ENCODE peak calls at places on chromosomes 12 and 14, in eight cellular contexts. G is cardiac fibroblast, U is GM19239, B is COR-L47, P is choroid plexus epithelial cell, W is cardiac muscle cell, L is SW 1271, E is PC-3. T is an unnamed sample.

GRCh38 chr14:64758711-64759554 is 54.7 kb downstream of the PLEKHG3 start:
- DNase-seq in P (peak), B (peak), G (peak), L (no peak), U (no peak), E (peak), W (no peak), T (no peak)

GRCh38 chr14:99131632-99132271 is 140.2 kb downstream of the BCL11B start:
- DNase-seq in G (no peak), U (no peak), B (no peak), W (no peak), P (no peak), L (no peak), E (no peak), T (no peak)

GRCh38 chr14:101970830-101971400 is 6.5 kb downstream of the DYNC1H1 start:
- DNase-seq in U (no peak), W (no peak), B (no peak), L (no peak), P (no peak), G (no peak), E (no peak), T (no peak)

GRCh38 chr12:121628037-121628436 is 1.7 kb downstream of the ORAI1 start:
- DNase-seq in B (no peak), W (no peak), L (no peak), P (no peak), E (peak), U (no peak), G (peak), T (no peak)

GRCh38 chr12:113961921-113962710 is 4.0 kb downstream of the RBM19 start:
- DNase-seq in W (no peak), G (peak), E (peak), B (no peak), P (peak), L (no peak), U (no peak), T (no peak)

GRCh38 chr14:67547224-67547780 is 14.2 kb downstream of the PLEKHH1 start:
- DNase-seq in G (no peak), E (no peak), B (no peak), W (no peak), U (no peak), L (no peak), P (no peak), T (no peak)

GRCh38 chr12:68138480-68138879 is 21.1 kb downstream of the IFNG start:
- DNase-seq in W (no peak), L (no peak), B (no peak), E (no peak), G (no peak), P (no peak), U (no peak), T (no peak)

GRCh38 chr12:97573901-97574300 is 111.3 kb downstream of the RMST start:
- DNase-seq in P (no peak), B (no peak), U (no peak), W (no peak), L (no peak), E (peak), G (no peak), T (no peak)

GRCh38 chr14:76919431-76919810 is 93.2 kb downstream of the LRRC74A start:
- DNase-seq in E (peak), U (no peak), W (no peak), L (no peak), B (no peak), P (no peak), G (no peak), T (no peak)

GRCh38 chr14:101223147-101223546 is 319.6 kb upstream of the RTL1 start:
- DNase-seq in W (no peak), B (no peak), E (no peak), P (no peak), L (no peak), G (no peak), U (no peak), T (no peak)

GRCh38 chr12:58833844-58834243 is 86.5 kb downstream of the LRIG3 start:
- DNase-seq in U (no peak), W (no peak), P (no peak), G (peak), L (no peak), E (peak), B (peak), T (peak)

GRCh38 chr12:42779186-42779859 is 189.8 kb upstream of the PRICKLE1 start:
- DNase-seq in U (no peak), E (peak), L (no peak), B (no peak), W (no peak), P (peak), G (peak), T (no peak)

GRCh38 chr12:113766133-113766879 is 199.8 kb downstream of the RBM19 start:
- DNase-seq in W (no peak), U (no peak), L (no peak), P (no peak), G (no peak), B (no peak), E (no peak), T (no peak)

GRCh38 chr14:91155626-91156089 is 41.8 kb downstream of the DGLUCY start:
- DNase-seq in W (no peak), L (no peak), B (no peak), U (no peak), G (no peak), E (no peak), P (no peak), T (no peak)

GRCh38 chr12:119296535-119296934 is 38.0 kb upstream of the CCDC60 start:
- DNase-seq in G (no peak), L (no peak), W (peak), U (no peak), P (no peak), B (no peak), E (no peak), T (peak)

GRCh38 chr12:65882504-65882903 is 58.2 kb downstream of the HMGA2 start:
- DNase-seq in G (no peak), E (peak), L (no peak), P (no peak), W (no peak), U (no peak), B (no peak), T (no peak)

GRCh38 chr12:473863-474577 is 14.3 kb downstream of the B4GALNT3 start:
- DNase-seq in B (no peak), G (no peak), L (no peak), P (no peak), U (no peak), W (no peak), E (no peak), T (no peak)

GRCh38 chr12:30090258-30090657 is 306.5 kb upstream of the TMTC1 start:
- DNase-seq in L (no peak), P (no peak), U (no peak), W (peak), G (no peak), E (no peak), B (no peak), T (no peak)

GRCh38 chr14:50363734-50364113 is 33.0 kb downstream of the CDKL1 start:
- DNase-seq in P (peak), W (no peak), G (peak), U (peak), L (no peak), E (no peak), B (no peak), T (no peak)

GRCh38 chr14:50741571-50741970 is 73.5 kb upstream of the SAV1 start:
- DNase-seq in B (no peak), G (peak), W (no peak), P (peak), U (no peak), L (no peak), E (peak), T (peak)

GRCh38 chr14:93199031-93199430 is 7.8 kb downstream of the GON7 start:
- DNase-seq in L (no peak), B (no peak), W (no peak), U (no peak), E (no peak), P (no peak), G (no peak), T (no peak)

GRCh38 chr12:122126713-122127597 is 47.1 kb downstream of the IL31 start:
- DNase-seq in G (no peak), U (no peak), L (no peak), P (no peak), W (no peak), E (peak), B (no peak), T (no peak)

GRCh38 chr14:53432378-53432802 is 279.3 kb upstream of the DDHD1 start:
- DNase-seq in B (no peak), P (peak), E (peak), G (peak), U (peak), W (peak), L (no peak), T (no peak)

T was measured in NCI-H2029.